ENCODE peak calls at places on chromosomes 12 and 14, in six cellular contexts. M, E, U, L, N and Y are unnamed samples.

GRCh38 chr12:62581288-62582064 is 114.8 kb downstream of the MON2 start:
- DNase-seq in N (peak; percentile 67), E (no peak), U (peak; percentile 43), M (peak; percentile 73), L (no peak), Y (peak; percentile 69)

GRCh38 chr12:9742665-9743064 is 9.8 kb upstream of the CLECL1 start:
- DNase-seq in M (no peak), E (no peak), N (no peak), L (no peak), U (no peak), Y (no peak)

GRCh38 chr12:94516985-94517384 is 57.3 kb upstream of the CEP83 start:
- DNase-seq in U (no peak), L (no peak), E (no peak), N (no peak), M (peak; percentile 39), Y (peak; percentile 7)

GRCh38 chr12:52515927-52516831 is 4.0 kb downstream of the KRT5 start:
- DNase-seq in N (peak; percentile 62), U (no peak), L (peak; percentile 16), M (no peak), E (peak; percentile 25), Y (no peak)

GRCh38 chr12:107622005-107622404 is 63.6 kb upstream of the PWP1 start:
- DNase-seq in M (peak; percentile 3), U (no peak), E (peak; percentile 76), L (peak; percentile 80), N (peak; percentile 10), Y (no peak)

GRCh38 chr12:43316506-43316905 is 235.5 kb downstream of the ADAMTS20 start:
- DNase-seq in U (no peak), L (no peak), M (peak; percentile 14), N (no peak), E (no peak), Y (peak; percentile 29)

GRCh38 chr12:26156996-26157395 is 32.2 kb upstream of the BHLHE41 start:
- DNase-seq in U (no peak), L (no peak), M (no peak), E (no peak), N (no peak), Y (no peak)

GRCh38 chr12:101891462-101891971 is 14.1 kb downstream of the DRAM1 start:
- DNase-seq in L (no peak), M (peak; percentile 95), U (no peak), N (peak; percentile 18), E (no peak), Y (peak; percentile 96)

GRCh38 chr12:132209654-132210222 is 65.5 kb downstream of the NOC4L start:
- DNase-seq in N (no peak), M (no peak), L (no peak), E (no peak), U (no peak), Y (no peak)

GRCh38 chr12:124390442-124391116 is 95.7 kb downstream of the RFLNA start:
- DNase-seq in M (peak; percentile 82), L (no peak), U (no peak), E (no peak), N (peak; percentile 71), Y (peak; percentile 94)

GRCh38 chr12:2551514-2551913 is 243.3 kb upstream of the FKBP4 start:
- DNase-seq in N (no peak), M (no peak), L (no peak), U (no peak), E (no peak), Y (no peak)

GRCh38 chr12:93825926-93826599 is 148.9 kb downstream of the CRADD start:
- DNase-seq in U (no peak), M (no peak), E (no peak), N (no peak), L (no peak), Y (no peak)

GRCh38 chr12:44626883-44627282 is 249.2 kb downstream of the NELL2 start:
- DNase-seq in M (no peak), E (no peak), N (no peak), U (no peak), L (no peak), Y (no peak)

GRCh38 chr14:104098272-104099095 is 13.0 kb downstream of the ASPG start:
- DNase-seq in L (no peak), E (no peak), M (no peak), N (no peak), U (no peak), Y (no peak)

GRCh38 chr14:68076451-68076850 is 256.9 kb downstream of the RAD51B start:
- DNase-seq in U (no peak), L (no peak), N (no peak), M (peak; percentile 67), E (no peak), Y (no peak)

GRCh38 chr14:92652413-92653151 is 95.8 kb downstream of the LGMN start:
- DNase-seq in U (no peak), L (no peak), M (no peak), E (no peak), N (no peak), Y (no peak)

GRCh38 chr12:64497484-64497883 is 45.6 kb downstream of the TBK1 start:
- DNase-seq in E (no peak), N (no peak), M (no peak), L (no peak), U (no peak), Y (no peak)

GRCh38 chr14:36362648-36363047 is 42.2 kb upstream of the MBIP start:
- DNase-seq in E (no peak), U (no peak), M (no peak), N (no peak), L (no peak), Y (no peak)

GRCh38 chr14:68358978-68359861 is 433.6 kb downstream of the ZFP36L1 start:
- DNase-seq in U (no peak), L (no peak), M (no peak), N (no peak), E (no peak), Y (no peak)

GRCh38 chr12:113143959-113144358 is 5.6 kb upstream of the CFAP73 start:
- DNase-seq in N (no peak), E (no peak), U (no peak), M (no peak), L (no peak), Y (no peak)

GRCh38 chr12:9751204-9752144 is 9.2 kb downstream of the CD69 start:
- DNase-seq in E (no peak), L (no peak), N (peak; percentile 60), U (no peak), M (peak; percentile 16), Y (peak; percentile 62)

GRCh38 chr14:36949371-36949770 is 223.0 kb downstream of the SLC25A21 start:
- DNase-seq in L (no peak), N (no peak), U (no peak), M (no peak), E (no peak), Y (no peak)

GRCh38 chr12:119942386-119942785 is 46.6 kb upstream of the BICDL1 start:
- DNase-seq in L (no peak), E (no peak), U (no peak), N (no peak), M (no peak), Y (no peak)

GRCh38 chr12:56338643-56339422 is at the start of gene IL23A:
- DNase-seq in L (peak; percentile 74), M (peak; percentile 59), E (peak; percentile 81), N (peak; percentile 37), U (no peak), Y (peak; percentile 25)

GRCh38 chr14:64504897-64505771 is 564 bp downstream of the ZBTB1 start:
- DNase-seq in N (peak; percentile 87), E (peak; percentile 88), M (peak; percentile 83), U (peak; percentile 81), L (peak; percentile 84), Y (peak; percentile 87)

GRCh38 chr12:5513406-5513805 is 81.5 kb downstream of the NTF3 start:
- DNase-seq in U (no peak), E (peak; percentile 15), M (no peak), L (no peak), N (no peak), Y (no peak)

GRCh38 chr14:61659582-61659981 is 35.7 kb upstream of the HIF1A start:
- DNase-seq in M (peak; percentile 18), E (no peak), U (no peak), N (peak; percentile 71), L (no peak), Y (no peak)

GRCh38 chr14:94009767-94010166 is 12.7 kb downstream of the CCDC197 start:
- DNase-seq in N (no peak), L (no peak), U (no peak), M (peak; percentile 63), E (no peak), Y (no peak)

GRCh38 chr14:23138173-23138535 is 19.1 kb upstream of the CEBPE start:
- DNase-seq in E (no peak), M (no peak), U (no peak), N (no peak), L (no peak), Y (no peak)

GRCh38 chr14:101591582-101591981 is 30.3 kb downstream of the DIO3 start:
- DNase-seq in L (no peak), E (no peak), U (no peak), N (no peak), M (no peak), Y (no peak)
- H3K4me2 ChIP-seq in L (no peak overlapping the region), E (no peak overlapping the region), U (no peak overlapping the region), N (no peak overlapping the region), M (no peak overlapping the region), Y (no peak overlapping the region)

GRCh38 chr12:51507188-51507587 is 82.6 kb downstream of the SLC4A8 start:
- DNase-seq in N (no peak), E (no peak), U (no peak), M (no peak), L (no peak), Y (no peak)
- H4K91ac ChIP-seq in N (no peak overlapping the region), E (no peak overlapping the region), U (no peak overlapping the region), M (no peak overlapping the region), L (no peak overlapping the region), Y (no peak overlapping the region)

GRCh38 chr12:130212384-130212783 is 50.1 kb downstream of the FZD10 start:
- DNase-seq in U (no peak), L (no peak), E (no peak), M (no peak), N (no peak), Y (no peak)
- H2AFZ ChIP-seq in U (no peak overlapping the region), L (no peak overlapping the region), E (no peak overlapping the region), M (no peak overlapping the region), N (no peak overlapping the region), Y (no peak overlapping the region)

DNA sequence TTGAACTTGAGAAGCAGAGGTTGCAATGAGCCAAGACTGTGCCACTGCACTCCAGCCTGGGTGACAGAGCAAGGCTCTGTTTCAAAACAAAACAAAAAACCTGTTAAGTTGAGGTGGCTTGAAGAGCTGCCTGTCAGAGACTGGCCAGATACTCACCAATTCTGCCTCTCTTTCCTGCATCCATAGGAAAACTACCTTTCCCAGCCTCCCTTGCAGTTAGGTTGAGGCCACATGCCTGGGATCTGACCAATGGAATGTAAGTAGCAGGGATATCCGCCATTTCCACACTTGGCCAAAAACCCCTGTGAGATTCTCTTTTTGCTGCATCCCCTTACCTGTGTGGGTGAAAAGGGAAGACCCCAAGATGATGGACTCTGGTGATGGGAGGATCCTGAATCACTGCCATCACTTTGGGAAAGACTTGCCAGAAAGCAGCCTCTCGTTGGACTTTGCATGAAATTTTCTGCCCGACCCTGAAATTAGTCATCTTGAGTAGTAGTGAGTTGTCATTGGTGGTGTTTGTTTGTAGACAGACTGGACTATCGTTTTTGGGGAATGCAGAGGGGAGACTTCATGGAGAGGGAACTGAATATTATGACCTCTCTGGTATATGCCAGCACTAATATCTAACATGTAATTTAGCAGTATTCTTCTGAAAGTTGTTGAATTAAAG is 14.0 kb downstream of the GPR68 start:
- DNase-seq in N (no peak), U (no peak), E (no peak), L (no peak), M (peak; percentile 36), Y (no peak)
- H3K4me2 ChIP-seq in N (no peak overlapping the region), U (no peak overlapping the region), E (no peak overlapping the region), L (no peak overlapping the region), M (no peak overlapping the region), Y (no peak overlapping the region)

GRCh38 chr12:39572551-39572950 is 47.1 kb downstream of the ABCD2 start:
- DNase-seq in N (no peak), U (no peak), L (no peak), M (no peak), E (no peak), Y (no peak)
- H4K91ac ChIP-seq in N (no peak overlapping the region), U (no peak overlapping the region), L (no peak overlapping the region), M (no peak overlapping the region), E (no peak overlapping the region), Y (no peak overlapping the region)